ENCODE peak calls at places on chromosomes 2 and 18, in nine cellular contexts. Z, W, X, C, B, D, H, G and T are unnamed samples.
A peak's percentile ranks its signal among the peaks of the same experiment; 100 is the strongest.

GRCh38 chr18:12420831-12421421 is 13.2 kb downstream of the PRELID3A start:
- DNase-seq in X (no peak), G (no peak), H (peak; percentile 39), D (no peak), B (no peak), C (no peak), W (no peak), Z (no peak), T (no peak)

GRCh38 chr2:195596840-195597239 is 60.2 kb upstream of the SLC39A10 start:
- DNase-seq in W (no peak), H (no peak), Z (no peak), D (no peak), B (no peak), G (no peak), C (no peak), X (no peak), T (no peak)

GRCh38 chr2:83536489-83537020 is 922.5 kb downstream of the SUCLG1 start:
- DNase-seq in W (no peak), H (no peak), D (no peak), B (no peak), X (no peak), G (no peak), Z (no peak), C (no peak), T (no peak)

GRCh38 chr18:79527656-79528055 is 131.9 kb downstream of the NFATC1 start:
- DNase-seq in B (no peak), X (peak; percentile 19), Z (no peak), C (peak; percentile 60), H (no peak), W (no peak), G (no peak), D (no peak), T (no peak)

GRCh38 chr18:64539852-64540251 is 391.0 kb upstream of the LINC00305 start:
- DNase-seq in C (no peak), W (no peak), Z (no peak), X (no peak), D (no peak), G (no peak), H (no peak), B (no peak), T (no peak)

GRCh38 chr2:218406949-218407703 is 7.5 kb downstream of the CTDSP1 start:
- DNase-seq in H (peak; percentile 73), Z (peak; percentile 79), G (no peak), C (peak; percentile 90), B (no peak), X (peak; percentile 77), W (no peak), D (peak; percentile 93), T (peak; percentile 63)

GRCh38 chr2:176999331-176999730 is 213.3 kb upstream of the HNRNPA3 start:
- DNase-seq in Z (no peak), C (no peak), D (no peak), X (no peak), H (no peak), B (no peak), G (no peak), W (no peak), T (no peak)

GRCh38 chr2:235021752-235022151 is 69.9 kb downstream of the SH3BP4 start:
- DNase-seq in W (peak; percentile 59), B (no peak), Z (no peak), C (no peak), G (no peak), H (no peak), D (no peak), X (no peak), T (no peak)

GRCh38 chr2:109537565-109538221 is 76.1 kb downstream of the SEPTIN10 start:
- DNase-seq in B (no peak), C (no peak), Z (no peak), X (peak; percentile 24), W (no peak), D (no peak), G (no peak), H (no peak), T (no peak)

GRCh38 chr18:62759704-62760402 is 44.5 kb downstream of the PHLPP1 start:
- DNase-seq in B (no peak), G (no peak), C (no peak), Z (no peak), X (no peak), W (no peak), H (no peak), D (no peak), T (no peak)

GRCh38 chr2:44360749-44361329 is 455 bp downstream of the PREPL start:
- DNase-seq in B (no peak), C (no peak), Z (no peak), D (no peak), X (no peak), G (no peak), W (no peak), H (no peak), T (no peak)

GRCh38 chr2:200635251-200635650 is 49.4 kb downstream of the AOX1 start:
- DNase-seq in W (no peak), X (no peak), B (no peak), G (no peak), Z (no peak), H (no peak), C (no peak), D (peak; percentile 31), T (no peak)

GRCh38 chr2:232420463-232421188 is 14.0 kb downstream of the ALPG start:
- DNase-seq in Z (peak; percentile 47), G (no peak), H (no peak), X (peak; percentile 61), B (no peak), D (no peak), C (no peak), W (peak; percentile 29), T (no peak)

GRCh38 chr2:219422944-219423534 is 4.9 kb downstream of the DES start:
- DNase-seq in X (no peak), Z (no peak), G (no peak), H (no peak), C (no peak), D (no peak), B (no peak), W (no peak), T (no peak)

GRCh38 chr2:68710336-68710735 is 24.3 kb upstream of the ARHGAP25 start:
- DNase-seq in Z (no peak), W (no peak), X (no peak), H (no peak), B (no peak), G (no peak), C (no peak), D (no peak), T (no peak)

GRCh38 chr2:101150306-101151140 is 659 bp downstream of the TBC1D8 start:
- DNase-seq in G (no peak), W (no peak), D (no peak), B (peak; percentile 48), H (peak; percentile 29), C (peak; percentile 73), Z (peak; percentile 45), X (peak; percentile 57), T (no peak)

GRCh38 chr2:8239402-8240127 is 442.3 kb upstream of the ID2 start:
- DNase-seq in D (no peak), W (no peak), H (no peak), C (no peak), G (peak; percentile 41), B (no peak), X (no peak), Z (no peak), T (no peak)

DNA sequence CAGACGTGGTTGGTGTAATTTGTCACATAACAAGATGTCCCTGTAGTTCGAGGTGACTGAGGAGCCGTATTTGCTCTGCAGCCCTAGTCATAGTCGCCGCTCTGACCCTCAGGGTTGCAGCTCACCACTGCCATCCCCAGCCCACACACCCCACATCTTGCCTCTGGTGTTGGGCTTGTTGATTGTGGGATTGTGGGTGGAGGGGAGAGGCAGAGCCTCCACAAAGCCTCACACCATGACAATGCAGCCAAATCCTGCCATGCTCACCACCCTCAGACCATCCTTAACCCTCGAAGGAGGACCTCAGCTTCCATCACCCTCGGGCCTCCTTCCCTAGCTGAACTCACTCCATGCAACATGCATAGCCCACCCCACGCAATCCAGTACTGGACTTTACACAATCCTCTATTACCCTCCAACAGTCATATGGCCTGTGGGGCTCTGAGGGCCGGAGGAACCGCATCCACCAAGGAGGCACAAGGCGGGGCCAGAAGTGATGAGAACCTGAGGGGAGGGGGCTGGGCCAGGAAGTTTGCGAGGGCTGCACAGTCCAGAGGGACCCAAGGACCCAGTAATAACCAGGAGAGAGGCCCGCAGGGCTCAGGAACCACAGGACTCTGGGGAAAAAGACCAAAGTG is 11.6 kb downstream of the PKDCC start:
- DNase-seq in X (no peak), D (no peak), W (no peak), C (no peak), H (no peak), Z (no peak), G (no peak), B (no peak), T (no peak)
- H3K27ac ChIP-seq in X (peak overlapping the region; percentile 80), D (peak overlapping the region; percentile 97), W (peak overlapping the region; percentile 67), C (peak overlapping the region; percentile 99), H (no peak overlapping the region), Z (peak overlapping the region; percentile 86), G (no peak overlapping the region), B (no peak overlapping the region), T (peak overlapping the region; percentile 72)

DNA sequence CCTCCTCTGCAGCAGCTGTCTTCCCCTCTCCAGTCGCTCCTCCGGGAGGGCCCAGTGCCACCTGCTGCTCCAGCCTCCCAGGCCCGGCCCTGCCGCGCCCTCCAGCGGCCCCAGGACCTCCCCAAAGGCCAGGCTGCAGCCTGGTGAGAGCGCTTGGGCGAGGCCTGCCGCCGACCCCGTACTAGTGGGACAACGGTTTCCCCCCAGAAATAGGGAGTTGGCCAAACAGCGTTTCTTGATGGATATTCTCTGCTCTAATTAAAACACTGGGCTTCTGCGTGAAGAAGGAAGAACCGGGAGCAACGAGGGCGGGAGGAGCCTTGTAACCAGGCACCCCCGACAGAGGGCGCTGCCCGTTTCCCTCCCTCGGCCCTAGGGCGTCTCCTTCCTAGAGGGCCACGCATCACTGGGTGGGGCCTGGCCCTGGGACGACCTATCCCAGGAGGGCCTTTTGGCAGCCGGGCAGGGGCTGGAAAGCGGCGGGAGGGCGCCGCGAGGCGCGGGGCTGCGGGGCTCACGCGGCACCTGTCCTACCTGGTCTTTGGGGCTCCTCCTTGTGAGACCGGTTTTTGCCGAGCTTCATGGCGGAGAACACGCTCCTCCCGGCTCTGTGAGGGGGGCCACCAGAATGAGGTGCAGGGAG is 25.4 kb upstream of the OTOF start:
- DNase-seq in Z (peak; percentile 85), B (peak; percentile 99), H (peak; percentile 28), G (peak; percentile 58), C (peak; percentile 79), D (no peak), X (peak; percentile 82), W (peak; percentile 91), T (peak; percentile 18)
- TF ChIP-seq EP300 in Z (no peak), B (peak; percentile 4), H (no peak), G (no peak), C (no peak), D (no peak), X (no peak), W (no peak), T (no peak)

GRCh38 chr2:172230301-172230700 is 127.6 kb upstream of the DLX2 start:
- DNase-seq in C (no peak), X (no peak), D (no peak), W (no peak), G (no peak), H (no peak), B (no peak), Z (no peak), T (no peak)
- H3K27ac ChIP-seq in C (no peak overlapping the region), X (peak overlapping the region; percentile 76), D (no peak overlapping the region), W (no peak overlapping the region), G (no peak overlapping the region), H (no peak overlapping the region), B (no peak overlapping the region), Z (no peak overlapping the region), T (no peak overlapping the region)

DNA sequence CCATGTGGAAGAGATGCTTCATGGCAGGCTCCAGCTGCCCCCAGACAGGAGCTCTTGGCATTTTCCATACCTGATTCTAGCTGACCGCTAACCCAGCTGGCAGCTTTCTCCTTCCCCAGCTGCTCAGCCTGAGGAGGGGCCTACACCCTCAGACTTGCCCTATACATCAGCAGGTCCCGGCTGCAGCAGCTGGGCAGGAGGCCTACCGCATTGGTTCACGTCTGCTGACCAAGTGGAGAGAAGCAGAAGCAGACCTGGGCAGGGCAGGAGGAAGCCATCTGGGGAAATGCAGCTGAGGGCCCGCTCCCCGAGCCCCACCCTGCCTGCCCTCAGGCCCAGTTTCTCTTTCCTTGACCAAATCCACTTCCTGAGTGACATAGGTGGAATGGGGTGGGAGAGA is 50.7 kb downstream of the LBH start:
- DNase-seq in G (no peak), W (no peak), D (no peak), X (no peak), Z (peak; percentile 24), C (no peak), B (no peak), H (no peak), T (no peak)
- TF ChIP-seq EP300 in G (no peak), W (no peak), D (no peak), X (no peak), Z (no peak), C (no peak), B (no peak), H (no peak), T (no peak)